ENCODE peak calls at places on chromosomes 6 and 20, in five cellular contexts. Y is NCI-H1105 treated with DMSO at 0.1 percent for 48 hours; B is stimulated activated CD4-positive, alpha-beta T cell treated with anti-CD3 and anti-CD28 coated beads, Interleukin-1b, Interleukin-23, amount 100 ng/mL, for 1 hour; E is adipocyte; P is Right ventricle myocardium superior. C is an unnamed sample.

GRCh38 chr6:101980924-101981323 is 587.4 kb downstream of the GRIK2 start:
- DNase-seq in E (no peak), P (no peak), Y (no peak), B (no peak), C (no peak)

GRCh38 chr6:136725124-136725523 is 67.2 kb downstream of the MAP3K5 start:
- DNase-seq in Y (no peak), P (no peak), B (no peak), E (no peak), C (no peak)

GRCh38 chr20:4780245-4780644 is 58.5 kb downstream of the PRND start:
- DNase-seq in E (no peak), B (no peak), P (no peak), Y (no peak), C (no peak)

GRCh38 chr6:112199001-112199403 is 55.4 kb downstream of the LAMA4 start:
- DNase-seq in B (no peak), Y (no peak), E (no peak), P (no peak), C (no peak)

GRCh38 chr6:12266571-12266970 is 23.6 kb upstream of the EDN1 start:
- DNase-seq in P (no peak), B (no peak), Y (no peak), E (peak), C (no peak)

GRCh38 chr20:25623225-25623735 is 534 bp downstream of the NANP start:
- DNase-seq in P (peak), B (peak), Y (no peak), E (peak), C (peak)

GRCh38 chr20:32034581-32035397 is 17.3 kb upstream of the HCK start:
- DNase-seq in P (no peak), E (peak), B (no peak), Y (no peak), C (no peak)

GRCh38 chr6:84651583-84651982 is 112.8 kb downstream of the TBX18 start:
- DNase-seq in E (no peak), P (no peak), B (no peak), Y (no peak), C (no peak)

GRCh38 chr6:20696676-20697075 is 162.4 kb downstream of the CDKAL1 start:
- DNase-seq in Y (peak), B (no peak), P (no peak), E (peak), C (no peak)

GRCh38 chr6:54801669-54802068 is 44.9 kb upstream of the FAM83B start:
- DNase-seq in Y (no peak), E (peak), P (no peak), B (no peak), C (no peak)

GRCh38 chr6:127582777-127583462 is 5.9 kb downstream of the C6orf58 start:
- DNase-seq in E (peak), B (no peak), P (no peak), Y (no peak), C (no peak)

GRCh38 chr6:167141667-167142432 is 15.9 kb downstream of the GPR31 start:
- DNase-seq in P (peak), Y (peak), E (no peak), B (peak), C (no peak)

GRCh38 chr6:87078983-87079616 is 15.8 kb downstream of the CGA start:
- DNase-seq in Y (peak), P (peak), E (peak), B (peak), C (peak)

GRCh38 chr6:166488081-166488685 is 98.3 kb downstream of the RAMACL start:
- DNase-seq in P (peak), E (no peak), Y (no peak), B (peak), C (peak)

GRCh38 chr6:21595265-21595950 is 1.9 kb downstream of the SOX4 start:
- DNase-seq in Y (peak), B (no peak), P (peak), E (peak), C (peak)

GRCh38 chr6:75819776-75820487 is 70.9 kb downstream of the MYO6 start:
- DNase-seq in Y (no peak), E (no peak), P (no peak), B (no peak), C (no peak)

GRCh38 chr6:88490865-88491264 is 324.7 kb upstream of the CNR1 start:
- DNase-seq in Y (no peak), E (peak), P (no peak), B (no peak), C (no peak)

GRCh38 chr6:128438311-128438916 is 82.0 kb downstream of the PTPRK start:
- DNase-seq in P (peak), B (no peak), Y (peak), E (peak), C (no peak)

GRCh38 chr20:43984587-43984986 is 69.9 kb downstream of the TOX2 start:
- DNase-seq in Y (no peak), E (no peak), P (no peak), B (no peak), C (no peak)

GRCh38 chr6:17851001-17851719 is 136.3 kb downstream of the KIF13A start:
- DNase-seq in P (no peak), B (no peak), E (peak), Y (no peak), C (no peak)

GRCh38 chr6:146419576-146419975 is 124.1 kb upstream of the RAB32 start:
- DNase-seq in P (no peak), Y (no peak), E (no peak), B (no peak), C (no peak)

GRCh38 chr6:119079288-119079809 is 885 bp upstream of the FAM184A start:
- DNase-seq in E (peak), B (no peak), P (no peak), Y (no peak), C (no peak)

GRCh38 chr6:119978274-119978889 is 628.8 kb upstream of the MAN1A1 start:
- DNase-seq in Y (no peak), E (peak), P (no peak), B (no peak), C (no peak)

GRCh38 chr6:127022297-127022696 is 96.2 kb upstream of the RSPO3 start:
- DNase-seq in E (peak), B (no peak), P (peak), Y (peak), C (no peak)

GRCh38 chr6:68238097-68238597 is 396.9 kb upstream of the ADGRB3 start:
- DNase-seq in E (peak), B (no peak), Y (no peak), P (no peak), C (no peak)